ENCODE peak calls at places on chromosome 4, in ten cellular contexts. D is NCI-H460; P is GOT3; S is AG20443; E is activated naive CD4-positive, alpha-beta T cell; L is stimulated activated CD4-positive, alpha-beta T cell treated with anti-CD3 and anti-CD28 coated beads, Interleukin-12 subunit alpha, Interleukin-12 subunit beta, amount 100 ng/mL, for 24 hours; I is H7; J is nephron progenitor cell; O is ovary; B is glutamatergic neuron. M is an unnamed sample.

GRCh38 chr4:92606227-92606626 is 302.5 kb downstream of the GRID2 start:
- DNase-seq in D (no peak), P (no peak), S (no peak), E (no peak), L (no peak), I (no peak), J (no peak), O (no peak), B (no peak), M (no peak)

GRCh38 chr4:80367737-80368136 is 32.2 kb downstream of the CFAP299 start:
- DNase-seq in D (no peak), P (no peak), S (peak), E (no peak), L (no peak), I (no peak), J (no peak), O (no peak), B (no peak), M (no peak)

GRCh38 chr4:136823020-136823419 is 709.3 kb downstream of the PCDH18 start:
- DNase-seq in D (no peak), P (no peak), S (no peak), E (no peak), L (no peak), I (no peak), J (no peak), O (no peak), B (no peak), M (no peak)

GRCh38 chr4:125112536-125112935 is 202.2 kb upstream of the FAT4 start:
- DNase-seq in D (no peak), P (no peak), S (no peak), E (no peak), L (no peak), I (no peak), J (no peak), O (no peak), B (no peak), M (no peak)

GRCh38 chr4:181952478-181952877 is 290.7 kb upstream of the TENM3 start:
- DNase-seq in D (no peak), P (no peak), S (peak), E (no peak), L (no peak), I (no peak), J (no peak), O (no peak), B (no peak), M (no peak)

GRCh38 chr4:26356067-26356466 is 35.3 kb downstream of the RBPJ start:
- DNase-seq in D (no peak), P (no peak), S (no peak), E (no peak), L (no peak), I (no peak), J (no peak), O (no peak), B (no peak), M (no peak)

GRCh38 chr4:110005461-110006056 is 92.9 kb downstream of the EGF start:
- DNase-seq in D (peak), P (no peak), S (peak), E (no peak), L (no peak), I (peak), J (no peak), O (no peak), B (no peak), M (no peak)

GRCh38 chr4:108107729-108108382 is 60.9 kb downstream of the LEF1 start:
- DNase-seq in D (no peak), P (no peak), S (no peak), E (no peak), L (no peak), I (no peak), J (no peak), O (no peak), B (no peak), M (no peak)

GRCh38 chr4:24809376-24809775 is 14.0 kb downstream of the SOD3 start:
- DNase-seq in D (no peak), P (no peak), S (no peak), E (no peak), L (no peak), I (peak), J (no peak), O (no peak), B (no peak), M (no peak)

GRCh38 chr4:28354874-28355273 is 1494.2 kb downstream of the STIM2 start:
- DNase-seq in D (no peak), P (no peak), S (no peak), E (no peak), L (no peak), I (no peak), J (no peak), O (no peak), B (no peak), M (no peak)

GRCh38 chr4:152735302-152735917 is 44.1 kb downstream of the TIGD4 start:
- DNase-seq in D (peak), P (no peak), S (peak), E (no peak), L (no peak), I (no peak), J (no peak), O (no peak), B (no peak), M (no peak)

GRCh38 chr4:146381263-146381872 is 140.4 kb downstream of the SLC10A7 start:
- DNase-seq in D (no peak), P (no peak), S (no peak), E (no peak), L (no peak), I (peak), J (no peak), O (no peak), B (no peak), M (no peak)

GRCh38 chr4:99117876-99118693 is 26.0 kb downstream of the ADH4 start:
- DNase-seq in D (no peak), P (no peak), S (no peak), E (no peak), L (no peak), I (no peak), J (no peak), O (no peak), B (no peak), M (no peak)

GRCh38 chr4:17932041-17932440 is 89.5 kb downstream of the LCORL start:
- DNase-seq in D (no peak), P (no peak), S (no peak), E (no peak), L (no peak), I (no peak), J (no peak), O (no peak), B (no peak), M (no peak)

GRCh38 chr4:108922191-108922590 is 159.3 kb upstream of the ETNPPL start:
- DNase-seq in D (no peak), P (no peak), S (no peak), E (no peak), L (no peak), I (no peak), J (no peak), O (no peak), B (no peak), M (no peak)

GRCh38 chr4:37664696-37665095 is 21.5 kb downstream of the RELL1 start:
- DNase-seq in D (no peak), P (no peak), S (no peak), E (no peak), L (no peak), I (peak), J (no peak), O (no peak), B (no peak), M (no peak)

GRCh38 chr4:126269106-126269505 is 954.4 kb downstream of the FAT4 start:
- DNase-seq in D (peak), P (no peak), S (no peak), E (no peak), L (no peak), I (no peak), J (no peak), O (no peak), B (no peak), M (no peak)

GRCh38 chr4:76596713-76597112 is 161.7 kb downstream of the SHROOM3 start:
- DNase-seq in D (no peak), P (no peak), S (no peak), E (no peak), L (no peak), I (no peak), J (no peak), O (no peak), B (no peak), M (no peak)

GRCh38 chr4:109497511-109497910 is 62.5 kb upstream of the MCUB start:
- DNase-seq in D (no peak), P (no peak), S (no peak), E (no peak), L (no peak), I (no peak), J (no peak), O (no peak), B (no peak), M (no peak)

GRCh38 chr4:73139245-73139644 is 69.7 kb upstream of the COX18 start:
- DNase-seq in D (no peak), P (no peak), S (no peak), E (no peak), L (no peak), I (no peak), J (no peak), O (no peak), B (no peak), M (no peak)

GRCh38 chr4:100657187-100657586 is 139.4 kb upstream of the EMCN start:
- DNase-seq in D (no peak), P (no peak), S (no peak), E (no peak), L (no peak), I (no peak), J (no peak), O (no peak), B (no peak), M (no peak)

GRCh38 chr4:94126669-94127068 is 81.0 kb upstream of the SMARCAD1 start:
- DNase-seq in D (no peak), P (no peak), S (no peak), E (no peak), L (no peak), I (peak), J (no peak), O (no peak), B (no peak), M (no peak)

GRCh38 chr4:84753318-84753972 is 170.5 kb downstream of the CDS1 start:
- DNase-seq in D (no peak), P (no peak), S (no peak), E (no peak), L (no peak), I (no peak), J (no peak), O (no peak), B (no peak), M (no peak)

GRCh38 chr4:15042529-15043167 is 40.4 kb downstream of the CPEB2 start:
- DNase-seq in D (no peak), P (no peak), S (no peak), E (no peak), L (no peak), I (no peak), J (no peak), O (no peak), B (no peak), M (no peak)

M was measured in neural crest cell.